ENCODE peak calls at places on chromosomes 11 and 22, in nine cellular contexts. F is stomach; R is HCEC 1CT; U is HuH-7.5; Z is activated CD4-positive, alpha-beta T cell treated with anti-CD3 and anti-CD28 coated beads, Interleukin-2, amount 10 ng/mL, durations not matched to agents 7 days and 5 days; X is CD8-positive, alpha-beta T cell; C is activated T-helper 1 cell treated with anti-CD3 and anti-CD28 coated beads, Interleukin-12 subunit alpha, Interleukin-12 subunit beta, Interleukin-2, Interleukin-4 antibody, amounts not matched to agents 30 ng/mL and 10 ng/mL and 1 ng/mL, durations not matched to agents 14 hours and 24 hours and 36 hours; V is T-helper 2 cell; Y is right cardiac atrium. L is an unnamed sample.
A peak's percentile ranks its signal among the peaks of the same experiment; 100 is the strongest.

GRCh38 chr22:49521787-49522224 is 305.9 kb downstream of the BRD1 start:
- DNase-seq in Y (no peak), F (no peak), Z (no peak), U (no peak), R (no peak), V (no peak), X (no peak), C (no peak), L (no peak)

GRCh38 chr11:561148-562003 is 606 bp downstream of the RASSF7 start:
- DNase-seq in R (no peak), F (peak; percentile 89), Z (peak; percentile 40), C (no peak), X (no peak), V (no peak), U (peak; percentile 87), Y (no peak), L (peak; percentile 89)

GRCh38 chr11:35292290-35292689 is 127.1 kb downstream of the SLC1A2 start:
- DNase-seq in Y (no peak), U (no peak), X (no peak), V (no peak), Z (no peak), C (no peak), R (no peak), F (no peak), L (no peak)

GRCh38 chr11:66956689-66957290 is 1.4 kb downstream of the PC start:
- DNase-seq in F (peak; percentile 27), Y (no peak), R (peak; percentile 83), X (no peak), C (no peak), U (peak; percentile 87), Z (no peak), V (peak; percentile 44), L (no peak)

GRCh38 chr22:37897805-37898204 is 8.3 kb upstream of the MICALL1 start:
- DNase-seq in Y (no peak), R (no peak), V (no peak), F (no peak), U (no peak), X (no peak), Z (no peak), C (no peak), L (no peak)

GRCh38 chr11:109864834-109865557 is 228.2 kb upstream of the ZC3H12C start:
- DNase-seq in Y (no peak), C (no peak), Z (no peak), X (no peak), F (no peak), U (no peak), V (no peak), R (peak; percentile 65), L (no peak)

GRCh38 chr11:95147364-95147905 is 57.8 kb downstream of the ENDOD1 start:
- DNase-seq in R (peak; percentile 90), Z (no peak), U (no peak), V (peak; percentile 30), F (no peak), C (no peak), Y (no peak), X (no peak), L (peak; percentile 21)

GRCh38 chr22:49863936-49864335 is 10.3 kb downstream of the ZBED4 start:
- DNase-seq in F (no peak), C (no peak), V (no peak), R (no peak), Z (peak; percentile 23), Y (no peak), X (no peak), U (no peak), L (no peak)

GRCh38 chr11:1450344-1450875 is 36.2 kb downstream of the MOB2 start:
- DNase-seq in V (no peak), Y (no peak), X (no peak), R (no peak), F (no peak), U (no peak), C (no peak), Z (no peak), L (no peak)

GRCh38 chr11:114075891-114076441 is 16.5 kb downstream of the ZBTB16 start:
- DNase-seq in F (no peak), Z (peak; percentile 32), U (no peak), V (peak; percentile 79), Y (peak; percentile 80), R (peak; percentile 72), X (peak; percentile 31), C (no peak), L (peak; percentile 51)

GRCh38 chr22:38012604-38013072 is 28.3 kb upstream of the SOX10 start:
- DNase-seq in U (no peak), R (peak; percentile 69), C (no peak), Y (no peak), Z (no peak), V (no peak), X (no peak), F (no peak), L (no peak)

GRCh38 chr11:69642913-69643632 is 2.1 kb downstream of the CCND1 start:
- DNase-seq in Y (peak; percentile 91), U (peak; percentile 98), C (peak; percentile 62), V (peak; percentile 75), F (peak; percentile 85), X (peak; percentile 70), R (peak; percentile 66), Z (peak; percentile 73), L (peak; percentile 79)

GRCh38 chr22:48745842-48746788 is 1081.6 kb downstream of the BRD1 start:
- DNase-seq in Z (no peak), Y (no peak), V (no peak), C (no peak), X (no peak), R (no peak), U (no peak), F (peak; percentile 18), L (no peak)

GRCh38 chr22:45918455-45919370 is 58.2 kb downstream of the WNT7B start:
- DNase-seq in R (no peak), Z (no peak), C (no peak), X (no peak), F (peak; percentile 41), Y (peak; percentile 52), U (no peak), V (no peak), L (no peak)

GRCh38 chr11:20488352-20488751 is 100.8 kb downstream of the PRMT3 start:
- DNase-seq in Y (no peak), X (no peak), F (no peak), R (no peak), C (no peak), V (no peak), Z (no peak), U (no peak), L (no peak)

GRCh38 chr11:9821008-9821752 is 157.3 kb downstream of the SWAP70 start:
- DNase-seq in X (no peak), Z (no peak), V (no peak), Y (no peak), U (no peak), F (no peak), R (no peak), C (no peak), L (no peak)

GRCh38 chr11:76167590-76167989 is 38.7 kb downstream of the WNT11 start:
- DNase-seq in C (no peak), Z (no peak), X (no peak), U (no peak), Y (no peak), R (no peak), F (no peak), V (no peak), L (no peak)

GRCh38 chr11:3197878-3198528 is 20.6 kb downstream of the MRGPRG start:
- DNase-seq in Z (no peak), F (no peak), V (no peak), R (no peak), Y (no peak), C (no peak), U (no peak), X (no peak), L (no peak)

GRCh38 chr11:100612766-100613165 is 74.3 kb upstream of the ARHGAP42 start:
- DNase-seq in V (no peak), F (no peak), Y (no peak), C (no peak), U (no peak), Z (no peak), X (no peak), R (no peak), L (no peak)

GRCh38 chr11:68342459-68343158 is 30.2 kb downstream of the LRP5 start:
- DNase-seq in U (no peak), V (no peak), R (no peak), Z (no peak), C (no peak), X (no peak), F (peak; percentile 60), Y (no peak), L (no peak)

GRCh38 chr11:5705688-5706087 is 16.1 kb downstream of the TRIM22 start:
- DNase-seq in V (no peak), U (no peak), F (no peak), X (no peak), C (no peak), Y (no peak), R (peak; percentile 27), Z (no peak), L (no peak)

GRCh38 chr11:88489030-88489429 is 151.5 kb upstream of the CTSC start:
- DNase-seq in V (no peak), F (no peak), R (peak; percentile 25), C (no peak), Y (no peak), Z (no peak), X (no peak), U (no peak), L (no peak)

GRCh38 chr11:81246937-81247336 is 1486.7 kb downstream of the FAM181B start:
- DNase-seq in X (no peak), V (no peak), Z (no peak), R (no peak), F (no peak), U (no peak), C (no peak), Y (no peak), L (no peak)

GRCh38 chr22:38467904-38468760 is at the start of gene KDELR3:
- DNase-seq in Z (peak; percentile 22), F (peak; percentile 72), R (peak; percentile 76), C (peak; percentile 39), Y (peak; percentile 92), U (peak; percentile 68), V (peak; percentile 36), X (peak; percentile 26), L (peak; percentile 76)

GRCh38 chr22:37546436-37547248 is 13.6 kb upstream of the CDC42EP1 start:
- DNase-seq in U (peak; percentile 28), Y (peak; percentile 91), C (no peak), V (no peak), X (no peak), F (peak; percentile 87), Z (no peak), R (peak; percentile 73), L (peak; percentile 27)

GRCh38 chr11:85718991-85719807 is 33.2 kb upstream of the CCDC89 start:
- DNase-seq in Y (peak; percentile 61), U (no peak), R (peak; percentile 99), Z (no peak), V (no peak), C (no peak), X (no peak), F (no peak), L (peak; percentile 49)

GRCh38 chr11:86990520-86990919 is 35.3 kb upstream of the FZD4 start:
- DNase-seq in X (no peak), Y (no peak), V (no peak), C (no peak), Z (no peak), F (no peak), R (peak; percentile 51), U (no peak), L (no peak)

GRCh38 chr22:50505776-50506610 is 1.5 kb downstream of the LMF2 start:
- DNase-seq in F (no peak), R (no peak), X (no peak), Y (peak; percentile 61), Z (no peak), U (no peak), C (no peak), V (no peak), L (peak; percentile 62)

GRCh38 chr11:75356613-75357012 is 5.2 kb upstream of the ARRB1 start:
- DNase-seq in R (no peak), F (no peak), X (no peak), U (no peak), C (no peak), V (no peak), Y (no peak), Z (no peak), L (no peak)

GRCh38 chr11:46673713-46674462 is 26.5 kb downstream of the ARHGAP1 start:
- DNase-seq in U (no peak), X (no peak), Z (no peak), R (no peak), F (no peak), V (no peak), C (no peak), Y (peak; percentile 62), L (no peak)

GRCh38 chr11:118673361-118674093 is 5.9 kb downstream of the TREH start:
- DNase-seq in V (no peak), U (no peak), X (no peak), F (no peak), Z (no peak), Y (no peak), R (no peak), C (no peak), L (no peak)

L was measured in mucosa of descending colon.